ENCODE peak calls at places on chromosomes 2 and 18, in four cellular contexts. G, Y, U and N are unnamed samples.
A peak's percentile ranks its signal among the peaks of the same experiment; 100 is the strongest.

GRCh38 chr18:75377975-75378673 is 49.4 kb downstream of the SMIM21 start:
- DNase-seq in U (no peak), Y (no peak), G (no peak), N (no peak)

GRCh38 chr18:36539674-36540073 is 242.2 kb downstream of the FHOD3 start:
- DNase-seq in Y (no peak), G (no peak), U (no peak), N (no peak)

GRCh38 chr2:129794116-129794515 is 185.3 kb upstream of the RAB6C start:
- DNase-seq in U (no peak), G (no peak), Y (no peak), N (no peak)

GRCh38 chr2:196291873-196292800 is 120.8 kb upstream of the STK17B start:
- DNase-seq in G (no peak), U (no peak), Y (no peak), N (no peak)

GRCh38 chr2:182115258-182115657 is 129.6 kb downstream of the PPP1R1C start:
- DNase-seq in Y (no peak), U (no peak), G (no peak), N (no peak)

GRCh38 chr2:164913640-164914346 is 41.5 kb downstream of the SLC38A11 start:
- DNase-seq in G (no peak), U (no peak), Y (peak; percentile 41), N (no peak)

GRCh38 chr2:45860136-45861106 is 208.9 kb downstream of the PRKCE start:
- DNase-seq in U (no peak), Y (peak; percentile 77), G (no peak), N (no peak)

GRCh38 chr2:16641509-16641908 is 24.1 kb downstream of the CYRIA start:
- DNase-seq in G (no peak), U (no peak), Y (no peak), N (no peak)

GRCh38 chr2:102317715-102318114 is 6.4 kb downstream of the IL1RL1 start:
- DNase-seq in Y (no peak), U (no peak), G (no peak), N (no peak)

GRCh38 chr2:40558772-40559171 is 106.9 kb upstream of the SLC8A1 start:
- DNase-seq in Y (no peak), U (no peak), G (no peak), N (no peak)

GRCh38 chr18:10391506-10391905 is 62.9 kb upstream of the APCDD1 start:
- DNase-seq in U (no peak), Y (no peak), G (no peak), N (no peak)

GRCh38 chr2:6358985-6359384 is 506.7 kb downstream of the CMPK2 start:
- DNase-seq in Y (no peak), G (no peak), U (no peak), N (no peak)

GRCh38 chr2:20523053-20523452 is 76.2 kb downstream of the RHOB start:
- DNase-seq in G (no peak), U (no peak), Y (no peak), N (no peak)

GRCh38 chr2:20522311-20522710 is 75.4 kb downstream of the RHOB start:
- DNase-seq in Y (no peak), U (no peak), G (no peak), N (no peak)

GRCh38 chr2:20524412-20525040 is 77.7 kb downstream of the RHOB start:
- DNase-seq in G (no peak), U (no peak), Y (peak; percentile 53), N (no peak)

GRCh38 chr2:20525041-20526035 is 78.5 kb downstream of the RHOB start:
- DNase-seq in G (peak; percentile 82), U (peak; percentile 41), Y (peak; percentile 67), N (peak; percentile 40)

DNA sequence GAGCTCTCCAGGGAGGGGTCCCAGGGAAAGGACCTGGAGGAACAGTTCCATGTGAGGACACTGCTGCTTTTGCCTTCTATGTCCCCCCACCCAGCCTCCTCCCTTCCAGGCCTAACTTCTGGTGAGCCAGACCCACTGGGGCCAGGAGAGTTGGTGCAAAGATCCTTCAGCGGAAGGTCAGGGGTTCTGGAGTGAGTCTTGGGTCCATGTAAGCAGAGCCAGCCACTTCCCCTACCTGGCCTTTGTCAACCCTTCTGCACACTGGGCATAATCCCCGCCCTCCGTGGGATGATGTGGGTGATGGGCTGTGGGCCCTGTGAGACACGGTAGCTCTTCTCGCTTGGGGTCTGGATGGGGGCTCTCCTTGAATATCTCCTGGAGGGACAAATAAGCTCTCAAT is 76.9 kb downstream of the RHOB start:
- DNase-seq in U (no peak), G (no peak), Y (no peak), N (no peak)
- TF ChIP-seq CTCF in U (no peak), G (no peak), Y (no peak), N (no peak)

GRCh38 chr2:215950009-215950408 is 63.3 kb downstream of the MREG start:
- DNase-seq in G (no peak), U (no peak), Y (peak; percentile 62), N (no peak)
- TF ChIP-seq CTCF in G (peak; percentile 39), U (no peak), Y (peak; percentile 54), N (no peak)

DNA sequence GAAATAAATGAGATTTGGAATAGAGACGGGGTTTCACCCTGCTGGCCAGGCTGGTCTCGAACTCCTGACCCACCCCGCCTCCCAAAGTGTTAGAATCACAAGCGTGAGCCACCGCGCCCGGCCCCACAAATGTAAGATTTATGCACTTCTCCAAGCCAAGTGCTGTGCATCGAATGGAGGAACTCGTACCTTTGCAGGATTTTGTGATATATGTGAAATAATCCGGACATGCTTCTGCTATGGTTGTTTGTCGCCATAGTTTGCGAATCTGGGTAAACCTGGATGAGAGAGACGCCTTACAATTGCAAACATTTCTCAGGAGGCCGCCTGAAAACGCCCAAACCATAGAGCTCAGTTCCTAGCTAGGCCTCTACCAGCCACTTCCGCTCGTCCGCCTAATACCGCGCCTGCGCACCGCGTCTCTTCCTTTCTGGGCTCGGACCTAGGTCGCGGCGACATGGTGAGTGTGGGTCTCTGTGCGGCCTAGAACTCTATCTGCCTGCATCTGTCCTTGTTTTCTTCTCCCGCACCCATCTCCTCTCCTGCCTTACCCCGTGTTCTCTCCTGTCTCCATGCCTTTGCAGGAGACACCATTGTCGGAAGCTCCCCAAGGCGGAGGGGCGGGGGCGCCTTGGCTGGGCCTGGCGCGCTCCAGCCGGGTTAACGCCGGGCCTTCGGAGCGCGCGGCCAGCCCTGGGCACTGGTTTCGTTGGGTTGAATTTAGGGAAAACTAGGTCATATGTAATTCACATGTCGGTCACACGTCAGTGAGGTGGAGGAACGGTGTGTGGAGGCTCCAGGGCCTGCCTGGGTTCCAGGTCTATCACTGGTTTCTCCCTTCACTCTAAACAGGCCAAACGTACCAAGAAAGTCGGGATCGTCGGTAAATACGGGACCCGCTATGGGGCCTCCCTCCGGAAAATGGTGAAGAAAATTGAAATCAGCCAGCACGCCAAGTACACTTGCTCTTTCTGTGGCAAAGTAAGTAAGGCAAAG is at the start of gene RPL37A:
- DNase-seq in Y (peak; percentile 98), G (peak; percentile 95), U (peak; percentile 90), N (peak; percentile 82)
- TF ChIP-seq CTCF in Y (no peak), G (no peak), U (no peak), N (no peak)

GRCh38 chr2:238510911-238511613 is 84.3 kb downstream of the ASB1 start:
- DNase-seq in Y (no peak), U (no peak), G (no peak), N (no peak)

GRCh38 chr2:238511614-238511950 is 84.9 kb downstream of the ASB1 start:
- DNase-seq in U (no peak), Y (no peak), G (no peak), N (no peak)

GRCh38 chr2:238512247-238512867 is 85.6 kb downstream of the ASB1 start:
- DNase-seq in G (no peak), Y (no peak), U (no peak), N (no peak)

GRCh38 chr2:238515411-238515810 is 88.7 kb downstream of the ASB1 start:
- DNase-seq in G (no peak), Y (peak; percentile 8), U (no peak), N (no peak)

DNA sequence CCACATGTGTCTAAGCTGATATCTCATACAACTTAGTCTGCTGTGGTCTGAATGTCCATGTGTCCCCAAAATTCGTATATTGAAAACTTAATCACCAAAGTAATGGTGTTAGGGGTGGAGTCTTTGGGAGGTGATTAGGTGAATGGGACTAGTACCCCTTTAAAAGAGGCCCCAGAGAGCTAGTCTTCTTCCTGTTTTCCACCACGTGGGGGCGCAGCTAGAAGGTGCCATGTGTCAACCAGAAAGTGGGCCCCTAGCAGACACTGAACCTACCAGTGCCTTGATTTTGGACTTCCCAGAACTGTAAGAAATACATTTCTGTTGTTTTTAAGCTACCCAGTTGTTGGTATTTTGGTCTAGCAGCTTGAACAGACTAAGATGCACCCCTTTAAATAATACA is 86.6 kb downstream of the ASB1 start:
- DNase-seq in U (peak; percentile 80), Y (peak; percentile 66), G (no peak), N (no peak)
- TF ChIP-seq CTCF in U (peak; percentile 69), Y (peak; percentile 69), G (peak; percentile 20), N (no peak)

GRCh38 chr2:220152281-220152680 is 524.9 kb downstream of the SLC4A3 start:
- DNase-seq in U (no peak), Y (no peak), G (no peak), N (no peak)

GRCh38 chr2:220157312-220157711 is 529.9 kb downstream of the SLC4A3 start:
- DNase-seq in Y (no peak), U (no peak), G (no peak), N (no peak)

GRCh38 chr2:220159738-220160137 is 532.3 kb downstream of the SLC4A3 start:
- DNase-seq in Y (no peak), U (no peak), G (no peak), N (no peak)

GRCh38 chr2:220148849-220149248 is 521.4 kb downstream of the SLC4A3 start:
- DNase-seq in Y (peak; percentile 50), G (no peak), U (no peak), N (no peak)

GRCh38 chr2:220154243-220154642 is 526.8 kb downstream of the SLC4A3 start:
- DNase-seq in G (no peak), U (no peak), Y (no peak), N (no peak)
- TF ChIP-seq CTCF in G (no peak), U (no peak), Y (no peak), N (no peak)

DNA sequence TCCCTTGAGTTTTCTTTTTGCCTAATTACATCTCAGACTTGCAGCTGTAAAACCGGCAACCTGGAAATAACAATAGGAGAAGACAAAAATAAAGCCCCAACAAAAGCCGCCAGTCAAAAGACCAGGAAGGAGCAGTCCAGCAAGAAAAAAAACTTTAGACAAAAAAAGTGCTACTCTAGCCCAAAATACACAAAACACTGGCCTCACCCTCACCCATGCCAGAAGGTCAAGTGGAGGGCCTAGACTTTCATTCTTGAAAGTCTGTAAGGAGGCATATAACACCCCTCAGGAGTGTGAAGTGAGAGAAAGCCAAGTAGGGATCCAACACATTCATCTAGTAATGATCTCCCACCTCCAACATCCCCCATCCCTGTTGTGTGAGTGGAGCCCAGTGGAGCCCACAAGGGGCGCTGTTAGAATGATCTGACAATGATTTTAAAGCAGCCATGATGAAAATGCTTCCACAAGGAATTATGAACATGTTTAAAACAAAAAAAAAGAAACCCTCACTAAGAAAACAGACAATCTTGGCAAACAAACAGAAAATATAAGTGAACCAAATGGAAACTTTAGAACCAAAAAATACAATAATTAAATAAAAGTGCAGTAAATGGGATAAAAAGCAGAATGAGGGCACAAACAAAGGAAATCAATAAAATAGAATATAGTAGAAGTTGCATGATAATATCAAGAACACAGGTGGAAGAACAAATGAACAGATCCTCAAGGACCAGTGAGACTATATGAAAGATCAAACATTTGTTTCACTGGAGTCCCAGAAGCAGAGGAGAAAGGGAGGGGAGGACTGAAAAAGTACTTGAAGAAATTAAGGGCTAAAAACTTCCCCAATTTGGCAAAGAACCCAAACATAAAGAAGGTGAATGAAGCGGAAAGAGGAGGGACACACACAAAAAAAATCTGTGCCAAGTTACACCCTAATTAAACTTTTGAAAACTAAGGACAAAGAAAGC is 23.9 kb downstream of the SESTD1 start:
- DNase-seq in U (no peak), Y (no peak), G (no peak), N (no peak)
- TF ChIP-seq CTCF in U (peak; percentile 49), Y (peak; percentile 14), G (no peak), N (no peak)